ENCODE peak calls at places on chromosomes 3 and 15, in four cellular contexts. V is psoas muscle, I is GM23248, E is choroid plexus epithelial cell. Q is an unnamed sample.

GRCh38 chr15:82587805-82588204 is 47.5 kb upstream of the RPS17 start:
- DNase-seq in I (peak; percentile 30), E (no peak), V (no peak), Q (no peak)

GRCh38 chr3:158846803-158847465 is 45.1 kb downstream of the MFSD1 start:
- DNase-seq in V (no peak), I (no peak), E (no peak), Q (no peak)

GRCh38 chr15:91881551-91882297 is 28.2 kb downstream of the SLCO3A1 start:
- DNase-seq in E (no peak), I (no peak), V (no peak), Q (no peak)

GRCh38 chr15:67548862-67549651 is 6.6 kb downstream of the MAP2K5 start:
- DNase-seq in I (peak; percentile 70), E (peak; percentile 58), V (no peak), Q (no peak)

GRCh38 chr3:120497318-120497717 is 46.5 kb upstream of the FSTL1 start:
- DNase-seq in E (peak; percentile 96), I (peak; percentile 93), V (no peak), Q (peak; percentile 89)

GRCh38 chr3:107227091-107227490 is 150.1 kb upstream of the CCDC54 start:
- DNase-seq in V (no peak), E (no peak), I (peak; percentile 72), Q (no peak)

GRCh38 chr3:186939536-186939935 is 9.2 kb downstream of the ST6GAL1 start:
- DNase-seq in E (no peak), I (no peak), V (no peak), Q (no peak)

GRCh38 chr15:56249080-56249479 is 5.4 kb upstream of the RFX7 start:
- DNase-seq in V (no peak), E (peak; percentile 87), I (peak; percentile 75), Q (peak; percentile 17)

GRCh38 chr3:24683090-24683489 is 188.4 kb upstream of the THRB start:
- DNase-seq in E (peak; percentile 58), I (peak; percentile 66), V (no peak), Q (no peak)

GRCh38 chr3:13144163-13145023 is 71.2 kb upstream of the IQSEC1 start:
- DNase-seq in E (no peak), V (peak; percentile 34), I (no peak), Q (no peak)

GRCh38 chr3:137172703-137173102 is 214.9 kb downstream of the IL20RB start:
- DNase-seq in V (no peak), E (no peak), I (no peak), Q (no peak)

GRCh38 chr3:13347390-13347966 is 72.6 kb downstream of the NUP210 start:
- DNase-seq in E (peak; percentile 56), I (peak; percentile 10), V (no peak), Q (no peak)

GRCh38 chr3:25910997-25911396 is 121.1 kb downstream of the OXSM start:
- DNase-seq in V (no peak), I (peak; percentile 40), E (peak; percentile 26), Q (no peak)

GRCh38 chr3:195895078-195895899 is 13.1 kb downstream of the TNK2 start:
- DNase-seq in E (no peak), I (peak; percentile 79), V (peak; percentile 52), Q (no peak)

GRCh38 chr3:32316319-32316718 is 75.3 kb upstream of the CMTM7 start:
- DNase-seq in V (no peak), E (no peak), I (no peak), Q (no peak)

GRCh38 chr3:20054549-20054987 is 14.3 kb downstream of the KAT2B start:
- DNase-seq in I (peak; percentile 86), E (peak; percentile 74), V (peak; percentile 41), Q (peak; percentile 31)

GRCh38 chr3:10262027-10262426 is 13.8 kb downstream of the TATDN2 start:
- DNase-seq in V (no peak), E (no peak), I (no peak), Q (no peak)

GRCh38 chr3:71414189-71414924 is 169.2 kb downstream of the FOXP1 start:
- DNase-seq in E (no peak), I (no peak), V (no peak), Q (no peak)

GRCh38 chr3:10563396-10563795 is 58.0 kb upstream of the ATP2B2 start:
- DNase-seq in V (no peak), I (no peak), E (no peak), Q (no peak)

GRCh38 chr15:83206971-83207621 is 527 bp downstream of the HDGFL3 start:
- DNase-seq in V (peak; percentile 47), I (peak; percentile 72), E (peak; percentile 27), Q (no peak)

GRCh38 chr15:68667800-68668625 is 89.2 kb downstream of the CORO2B start:
- DNase-seq in V (no peak), E (no peak), I (no peak), Q (no peak)

GRCh38 chr3:184277366-184277765 is 1.5 kb downstream of the ECE2 start:
- DNase-seq in E (no peak), I (no peak), V (no peak), Q (no peak)

GRCh38 chr15:58483316-58483715 is 51.5 kb downstream of the LIPC start:
- DNase-seq in E (no peak), I (no peak), V (no peak), Q (no peak)

GRCh38 chr3:25259871-25260270 is 168.2 kb upstream of the RARB start:
- DNase-seq in I (no peak), E (peak; percentile 60), V (no peak), Q (peak; percentile 7)

GRCh38 chr3:140948460-140949249 is 7.0 kb downstream of the SLC25A36 start:
- DNase-seq in I (no peak), V (no peak), E (no peak), Q (no peak)

GRCh38 chr3:60053518-60054265 is 1003.9 kb upstream of the CFAP20DC start:
- DNase-seq in I (peak; percentile 82), V (no peak), E (no peak), Q (no peak)

GRCh38 chr3:194984026-194984425 is 286.9 kb downstream of the XXYLT1 start:
- DNase-seq in I (no peak), V (no peak), E (no peak), Q (no peak)

GRCh38 chr3:134446800-134447199 is 39.0 kb downstream of the ANAPC13 start:
- DNase-seq in E (no peak), I (peak; percentile 87), V (no peak), Q (no peak)

GRCh38 chr15:58918239-58918638 is 15.2 kb downstream of the SLTM start:
- DNase-seq in V (no peak), E (no peak), I (no peak), Q (no peak)

GRCh38 chr3:196431193-196432136 is 762 bp downstream of the UBXN7 start:
- DNase-seq in E (peak; percentile 79), V (peak; percentile 45), I (peak; percentile 82), Q (no peak)

GRCh38 chr3:145903472-145904013 is 257.4 kb downstream of the PLOD2 start:
- DNase-seq in E (no peak), V (no peak), I (no peak), Q (no peak)

GRCh38 chr3:145900056-145900829 is 260.7 kb downstream of the PLOD2 start:
- DNase-seq in V (no peak), I (no peak), E (no peak), Q (no peak)

GRCh38 chr3:145902166-145902565 is 258.8 kb downstream of the PLOD2 start:
- DNase-seq in E (peak; percentile 46), I (no peak), V (no peak), Q (peak; percentile 9)

GRCh38 chr3:145899229-145899628 is 261.8 kb downstream of the PLOD2 start:
- DNase-seq in V (no peak), I (no peak), E (no peak), Q (no peak)

GRCh38 chr3:145898487-145898886 is 262.5 kb downstream of the PLOD2 start:
- DNase-seq in V (no peak), E (peak; percentile 36), I (peak; percentile 20), Q (no peak)
- H3K4me3 ChIP-seq in V (no peak overlapping the region), E (no peak overlapping the region), I (peak overlapping the region; percentile 57), Q (no peak overlapping the region)

DNA sequence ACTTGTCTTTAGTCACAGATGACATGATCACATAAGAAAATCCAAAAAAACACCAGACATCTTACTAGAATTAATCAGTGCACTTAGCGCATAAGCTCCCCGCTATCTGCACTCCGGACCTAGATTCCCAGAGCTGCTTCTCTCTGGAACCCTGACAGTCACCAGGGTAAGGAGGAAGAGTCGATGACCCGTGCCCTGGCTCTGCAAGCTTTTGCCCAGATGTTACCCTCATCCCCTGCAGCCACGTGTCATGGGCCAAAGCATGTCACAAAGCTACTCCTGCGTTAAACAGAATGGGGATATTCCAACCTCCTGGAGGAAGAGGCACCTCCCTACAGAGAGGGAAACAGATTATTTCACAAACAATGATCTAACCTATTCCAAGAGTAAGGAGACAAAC is 97.3 kb downstream of the MINAR1 start:
- DNase-seq in I (no peak), E (no peak), V (no peak), Q (no peak)
- H3K4me3 ChIP-seq in I (no peak overlapping the region), E (no peak overlapping the region), V (no peak overlapping the region), Q (no peak overlapping the region)

DNA sequence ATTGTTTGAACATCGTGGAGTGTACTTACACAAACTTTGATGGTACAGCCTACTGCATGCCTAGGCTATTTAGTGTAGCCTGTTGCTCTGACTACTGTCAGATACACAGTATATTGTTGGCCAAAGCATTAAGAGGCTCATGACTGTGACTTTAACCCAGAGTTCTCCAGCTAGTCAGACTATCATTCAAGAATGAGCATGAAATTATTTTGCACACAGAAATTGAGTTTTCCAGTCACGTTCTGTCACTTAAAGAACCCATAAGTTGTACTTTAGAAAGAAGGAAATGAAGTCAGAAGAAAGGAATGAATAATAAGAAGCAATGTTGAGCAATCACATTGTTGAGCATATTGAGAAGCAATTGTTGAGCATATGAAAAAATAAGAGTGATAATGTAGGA is 37.6 kb upstream of the SLC22A13 start:
- DNase-seq in V (no peak), I (peak; percentile 82), E (peak; percentile 73), Q (peak; percentile 37)
- H3K4me3 ChIP-seq in V (no peak overlapping the region), I (peak overlapping the region; percentile 14), E (no peak overlapping the region), Q (no peak overlapping the region)

GRCh38 chr15:81296218-81296617 is 27.7 kb downstream of the STARD5 start:
- DNase-seq in E (no peak), I (no peak), V (no peak), Q (no peak)

GRCh38 chr15:81296673-81297072 is 27.3 kb downstream of the STARD5 start:
- DNase-seq in E (peak; percentile 54), V (no peak), I (no peak), Q (no peak)

GRCh38 chr15:81297580-81298575 is 26.1 kb downstream of the STARD5 start:
- DNase-seq in I (no peak), E (no peak), V (no peak), Q (no peak)

GRCh38 chr15:81298606-81299005 is 25.3 kb downstream of the STARD5 start:
- DNase-seq in V (no peak), E (no peak), I (no peak), Q (no peak)

GRCh38 chr15:81297147-81297572 is 26.8 kb downstream of the STARD5 start:
- DNase-seq in I (peak; percentile 76), V (no peak), E (peak; percentile 39), Q (no peak)
- H3K4me3 ChIP-seq in I (no peak overlapping the region), V (peak overlapping the region; percentile 49), E (no peak overlapping the region), Q (no peak overlapping the region)

GRCh38 chr3:122245513-122246174 is 62.2 kb downstream of the CASR start:
- DNase-seq in I (peak; percentile 60), V (no peak), E (peak; percentile 20), Q (no peak)
- H3K4me3 ChIP-seq in I (peak overlapping the region; percentile 62), V (peak overlapping the region; percentile 5), E (no peak overlapping the region), Q (no peak overlapping the region)

DNA sequence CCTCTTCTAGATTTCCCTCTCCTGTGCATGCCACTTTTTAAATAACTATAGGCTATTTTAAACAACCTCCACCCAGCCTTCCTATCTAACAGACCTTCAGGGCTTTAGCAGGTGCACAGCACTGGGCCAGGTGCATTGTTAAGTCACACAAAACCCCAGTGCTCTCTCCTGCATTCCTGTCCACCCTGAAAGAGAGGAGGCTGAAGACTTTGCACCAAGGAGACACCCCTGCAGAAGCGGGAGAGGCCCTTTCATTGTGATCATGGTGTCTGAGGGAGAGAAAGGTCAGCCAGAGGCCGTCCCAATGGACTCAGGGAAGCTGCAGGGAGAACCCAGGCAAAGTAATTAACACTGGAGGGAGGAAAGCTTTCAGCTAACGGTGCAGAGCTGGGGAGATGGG is 5.2 kb downstream of the LRIG1 start:
- DNase-seq in I (no peak), V (no peak), E (no peak), Q (no peak)
- H3K4me3 ChIP-seq in I (no peak overlapping the region), V (peak overlapping the region; percentile 13), E (no peak overlapping the region), Q (no peak overlapping the region)

Q was measured in AG04449.